ENCODE peak calls at places on chromosome 16, in ten cellular contexts. K is GM12878; S is lung; V is ascending aorta; L is OCI-LY7; N is transverse colon; B is esophagus squamous epithelium; C is mesendoderm; I is CD4-positive, CD25-positive, alpha-beta regulatory T cell; Y is CD8-positive, alpha-beta memory T cell. W is an unnamed sample. For H3K4me1, the result is how much of the 10 kb centered on the place peaks cover.

GRCh38 chr16:11689031-11689840 is 21.0 kb downstream of the SNN start:
- DNase-seq in I (peak), Y (no peak), L (peak), K (peak), S (no peak), C (no peak), N (no peak), V (no peak), B (no peak), W (no peak)

GRCh38 chr16:67404740-67405226 is 11.5 kb upstream of the TPPP3 start:
- DNase-seq in K (no peak), S (peak), B (no peak), C (peak), V (no peak), I (no peak), L (no peak), Y (no peak), N (peak), W (peak)

GRCh38 chr16:30723725-30724355 is 24.4 kb upstream of the PHKG2 start:
- DNase-seq in L (no peak), S (no peak), B (no peak), C (no peak), V (no peak), K (no peak), I (no peak), Y (no peak), N (no peak), W (no peak)

GRCh38 chr16:66081967-66082366 is 284.5 kb upstream of the CDH5 start:
- DNase-seq in S (no peak), B (no peak), C (peak), V (no peak), L (no peak), Y (no peak), N (no peak), I (no peak), K (no peak), W (no peak)

GRCh38 chr16:80804061-80804450 is 342 bp downstream of the CDYL2 start:
- DNase-seq in C (peak), S (peak), B (no peak), V (peak), N (peak), K (no peak), I (peak), Y (peak), L (peak), W (peak)

GRCh38 chr16:12132290-12132689 is 155.8 kb downstream of the SNX29 start:
- DNase-seq in Y (no peak), S (no peak), C (no peak), L (no peak), B (no peak), N (no peak), K (no peak), V (no peak), I (no peak), W (no peak)

GRCh38 chr16:58378401-58378800 is 13.9 kb upstream of the GINS3 start:
- DNase-seq in C (no peak), L (no peak), K (no peak), V (no peak), Y (no peak), N (no peak), S (no peak), B (no peak), I (no peak), W (no peak)

GRCh38 chr16:22784690-22785214 is 29.2 kb upstream of the HS3ST2 start:
- DNase-seq in Y (no peak), K (no peak), V (no peak), B (no peak), I (peak), S (no peak), C (no peak), N (no peak), L (no peak), W (no peak)

GRCh38 chr16:11632455-11632921 is 35.8 kb upstream of the SNN start:
- DNase-seq in S (no peak), C (peak), Y (no peak), I (no peak), N (peak), B (no peak), L (no peak), V (peak), K (no peak), W (no peak)

GRCh38 chr16:47054306-47054705 is 80.8 kb upstream of the DNAJA2 start:
- DNase-seq in B (no peak), L (no peak), S (no peak), V (no peak), C (no peak), I (no peak), Y (no peak), K (no peak), N (no peak), W (no peak)

GRCh38 chr16:83953796-83954576 is 946 bp downstream of the OSGIN1 start:
- DNase-seq in B (no peak), C (peak), S (no peak), N (no peak), I (peak), Y (peak), L (peak), K (no peak), V (no peak), W (peak)

GRCh38 chr16:66650707-66651473 is 45.7 kb downstream of the CMTM4 start:
- DNase-seq in C (peak), Y (peak), N (peak), L (peak), I (peak), V (peak), B (no peak), S (peak), K (peak), W (peak)

GRCh38 chr16:85746431-85747227 is 4.3 kb downstream of the C16orf74 start:
- DNase-seq in N (peak), I (peak), K (no peak), C (peak), L (peak), B (no peak), S (no peak), Y (no peak), V (no peak), W (no peak)

GRCh38 chr16:48287239-48287638 is 39.9 kb upstream of the ABCC11 start:
- DNase-seq in Y (no peak), I (no peak), K (no peak), L (no peak), B (no peak), V (no peak), C (no peak), N (no peak), S (no peak), W (no peak)

GRCh38 chr16:85054948-85055502 is 27.4 kb downstream of the KIAA0513 start:
- DNase-seq in V (no peak), C (no peak), Y (peak), L (no peak), K (no peak), B (no peak), I (no peak), N (no peak), S (no peak), W (no peak)

GRCh38 chr16:66603537-66604375 is 748 bp upstream of the CMTM3 start:
- DNase-seq in S (peak), C (peak), V (peak), Y (peak), B (no peak), L (peak), N (peak), I (peak), K (no peak), W (peak)

GRCh38 chr16:30525844-30526136 is 576 bp downstream of the ZNF768 start:
- DNase-seq in Y (no peak), N (no peak), K (no peak), L (no peak), S (no peak), C (no peak), V (no peak), B (no peak), I (no peak), W (no peak)

GRCh38 chr16:88460496-88461169 is 7.6 kb downstream of the ZFPM1 start:
- DNase-seq in B (no peak), L (no peak), I (no peak), Y (no peak), S (no peak), V (no peak), K (no peak), N (no peak), C (no peak), W (no peak)

GRCh38 chr16:88458039-88458772 is 5.1 kb downstream of the ZFPM1 start:
- DNase-seq in Y (no peak), V (no peak), I (no peak), N (no peak), L (no peak), S (no peak), B (no peak), K (no peak), C (peak), W (no peak)

GRCh38 chr16:88456356-88457292 is 3.5 kb downstream of the ZFPM1 start:
- DNase-seq in S (no peak), Y (no peak), L (peak), N (no peak), C (no peak), B (no peak), K (no peak), I (peak), V (no peak), W (no peak)

GRCh38 chr16:88459366-88460055 is 6.4 kb downstream of the ZFPM1 start:
- DNase-seq in V (no peak), K (no peak), L (no peak), C (peak), S (no peak), Y (no peak), N (no peak), I (no peak), B (no peak), W (no peak)

GRCh38 chr16:88458773-88459235 is 5.7 kb downstream of the ZFPM1 start:
- DNase-seq in N (no peak), B (no peak), V (no peak), K (no peak), C (no peak), Y (no peak), L (no peak), I (no peak), S (no peak), W (no peak)
- H3K4me1 ChIP-seq in N (under half), B (under half), V (under half), K (under half), C (under half), Y (half or more), L (under half), I (half or more), S (under half), W (under half)

DNA sequence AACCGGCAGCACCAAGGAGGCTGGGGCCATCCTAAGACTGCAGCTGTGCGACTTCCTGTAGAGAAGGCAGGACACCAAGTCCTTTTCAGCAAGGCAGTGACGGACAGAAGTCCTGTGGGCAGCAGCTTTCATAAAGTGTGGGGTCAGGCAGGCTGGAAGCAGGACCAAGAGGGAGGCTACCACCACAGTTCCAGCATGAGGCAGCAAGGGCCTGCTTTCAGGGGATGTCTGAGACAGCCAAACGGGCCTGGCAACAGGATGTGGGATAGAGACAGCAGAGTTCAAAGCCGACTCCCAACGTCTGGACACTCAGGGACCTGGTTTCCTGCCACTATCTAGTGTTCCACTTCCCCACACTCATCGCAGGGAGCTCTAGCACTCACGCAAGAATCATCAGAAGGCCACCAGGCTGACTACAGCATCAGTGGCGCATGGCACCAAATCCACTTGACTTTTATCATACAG is 5.3 kb downstream of the USP7 start:
- DNase-seq in K (no peak), S (no peak), N (peak), Y (no peak), V (peak), I (peak), C (peak), L (peak), B (no peak), W (no peak)
- H3K4me1 ChIP-seq in K (under half), S (half or more), N (half or more), Y (half or more), V (under half), I (half or more), C (under half), L (half or more), B (half or more), W (under half)

GRCh38 chr16:24748242-24748641 is 18.8 kb downstream of the TNRC6A start:
- DNase-seq in C (no peak), L (no peak), K (no peak), B (no peak), S (peak), Y (no peak), N (no peak), I (no peak), V (peak), W (peak)

GRCh38 chr16:24747425-24747824 is 18.0 kb downstream of the TNRC6A start:
- DNase-seq in V (no peak), K (no peak), S (no peak), I (no peak), L (no peak), B (no peak), C (no peak), Y (no peak), N (no peak), W (no peak)

GRCh38 chr16:24741862-24742261 is 12.4 kb downstream of the TNRC6A start:
- DNase-seq in Y (no peak), I (no peak), B (no peak), K (no peak), C (no peak), N (no peak), V (no peak), L (no peak), S (no peak), W (no peak)

DNA sequence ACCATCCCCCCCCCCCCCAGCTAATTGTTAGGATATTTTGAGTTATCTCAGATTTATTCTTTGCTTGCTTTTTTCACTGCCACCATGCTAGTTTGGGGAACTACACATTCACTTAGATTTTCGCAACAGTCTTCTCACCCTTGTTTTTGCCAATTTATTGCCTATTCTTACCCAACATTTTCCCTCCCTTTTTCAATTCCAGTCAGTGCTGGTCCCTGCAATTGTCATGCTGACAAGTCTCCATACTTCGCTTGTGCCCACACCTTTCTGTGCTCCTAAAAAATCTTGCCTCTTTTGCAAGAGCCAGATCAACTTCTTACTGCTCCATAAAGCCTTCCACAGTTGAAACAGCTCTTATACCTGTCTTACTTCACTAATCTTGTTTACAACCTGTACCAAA is 16.3 kb downstream of the TNRC6A start:
- DNase-seq in Y (no peak), N (no peak), C (no peak), S (no peak), I (no peak), L (no peak), V (no peak), B (no peak), K (no peak), W (no peak)
- H3K4me1 ChIP-seq in Y (half or more), N (under half), C (under half), S (half or more), I (under half), L (under half), V (under half), B (half or more), K (under half), W (under half)

DNA sequence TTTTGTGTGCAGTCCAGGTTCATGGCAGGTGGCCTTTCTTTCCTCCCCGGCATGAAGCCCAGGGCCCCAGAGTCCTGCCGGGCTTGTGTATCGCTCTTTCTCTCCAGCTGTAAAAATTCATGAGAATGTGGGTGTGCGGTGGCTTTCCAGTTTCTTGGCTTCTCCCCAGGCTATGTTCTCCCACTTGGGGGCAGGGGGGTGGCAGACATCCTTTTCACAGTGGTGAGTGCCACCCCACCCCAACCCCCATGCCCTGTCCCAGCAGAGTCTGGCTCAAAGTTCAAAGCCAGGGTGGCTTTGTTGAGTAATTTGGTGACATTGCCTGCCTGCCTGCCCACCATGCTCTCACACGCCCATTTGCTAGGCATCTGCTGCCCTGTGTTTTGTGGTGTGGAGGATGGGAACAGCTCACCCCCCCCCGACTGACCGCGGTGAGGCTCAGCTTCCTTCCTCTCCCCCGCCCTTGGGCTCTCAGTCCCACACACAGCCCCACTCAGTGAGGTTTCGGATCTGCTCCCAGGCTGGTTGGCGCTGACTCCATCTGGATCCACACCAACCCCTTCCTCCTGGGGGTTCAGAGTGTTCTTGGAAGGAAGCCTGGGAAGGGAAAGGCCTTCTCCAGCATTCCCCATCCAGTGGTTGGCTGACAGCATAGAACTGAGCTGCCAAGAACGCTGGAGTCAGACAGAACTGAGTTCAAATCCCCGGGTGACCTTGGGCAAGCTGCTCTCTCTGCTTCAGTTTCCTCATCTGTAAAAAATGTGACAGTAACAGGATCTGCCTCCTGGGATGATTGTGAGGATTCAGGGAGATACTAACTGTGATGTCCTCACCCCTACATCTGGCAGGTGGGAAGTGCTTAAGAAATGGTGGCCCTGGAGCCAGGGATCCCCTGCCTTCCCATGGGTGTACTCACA is 36.1 kb downstream of the CHD9 start:
- DNase-seq in B (peak), K (peak), V (peak), L (peak), Y (no peak), N (peak), C (peak), S (peak), I (peak), W (peak)
- H3K4me1 ChIP-seq in B (half or more), K (under half), V (under half), L (half or more), Y (under half), N (half or more), C (under half), S (under half), I (under half), W (under half)

DNA sequence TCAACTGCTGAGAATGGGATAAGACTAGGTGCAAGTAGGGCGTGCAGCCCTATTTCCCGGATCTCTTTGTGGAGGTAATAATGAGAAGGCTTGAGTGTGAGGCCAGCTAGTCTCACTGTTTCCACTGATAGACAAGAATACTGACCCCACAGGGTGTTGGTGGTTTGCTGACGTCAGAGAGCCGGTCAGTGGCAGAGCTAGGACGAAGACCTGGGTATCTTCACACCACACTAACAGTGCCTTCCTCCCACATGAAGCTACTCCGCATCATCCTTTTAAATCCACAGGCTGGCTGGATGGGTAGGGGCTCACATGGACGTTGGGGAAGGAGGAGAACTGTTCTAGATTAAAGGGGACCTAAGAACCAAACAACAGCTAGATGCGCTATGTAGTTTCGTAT is 68.0 kb downstream of the ZFHX3 start:
- DNase-seq in N (no peak), S (no peak), K (no peak), C (no peak), Y (no peak), V (no peak), L (no peak), B (no peak), I (no peak), W (no peak)
- H3K4me1 ChIP-seq in N (under half), S (under half), K (under half), C (under half), Y (under half), V (under half), L (under half), B (under half), I (under half), W (under half)

GRCh38 chr16:6958184-6958583 is 374.5 kb upstream of the RBFOX1 start:
- DNase-seq in K (no peak), S (no peak), I (no peak), C (no peak), Y (no peak), L (no peak), N (no peak), B (no peak), V (no peak), W (no peak)

GRCh38 chr16:6955303-6955702 is 377.3 kb upstream of the RBFOX1 start:
- DNase-seq in S (no peak), L (no peak), N (no peak), B (no peak), C (no peak), I (no peak), K (no peak), Y (no peak), V (no peak), W (no peak)

GRCh38 chr16:6961704-6962103 is 370.9 kb upstream of the RBFOX1 start:
- DNase-seq in Y (no peak), L (no peak), N (no peak), C (no peak), K (no peak), I (no peak), V (no peak), B (no peak), S (no peak), W (no peak)

GRCh38 chr16:6956511-6956910 is 376.1 kb upstream of the RBFOX1 start:
- DNase-seq in S (no peak), I (no peak), K (no peak), N (no peak), L (no peak), V (no peak), Y (no peak), B (no peak), C (no peak), W (no peak)

DNA sequence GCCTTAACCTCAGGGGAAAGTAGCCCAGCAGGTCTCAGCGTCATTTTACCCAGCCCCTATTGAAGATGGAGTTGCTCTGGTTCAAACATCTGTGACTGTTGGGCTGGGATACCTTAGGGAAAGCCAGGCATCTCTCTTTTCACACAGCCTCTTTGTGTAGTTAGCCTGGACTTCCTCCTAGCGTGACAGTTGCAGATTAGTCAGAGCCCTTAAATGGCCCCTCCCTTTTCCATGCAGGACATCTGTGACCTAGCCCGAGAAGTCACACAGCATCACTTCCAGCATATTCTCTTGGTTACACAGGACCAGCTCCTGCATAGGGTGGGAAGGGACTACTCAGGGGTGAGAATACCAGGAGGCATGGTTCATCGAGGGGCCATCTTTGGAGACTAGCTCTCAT is 375.0 kb upstream of the RBFOX1 start:
- DNase-seq in L (no peak), K (no peak), S (no peak), B (no peak), C (peak), Y (no peak), I (no peak), N (no peak), V (no peak), W (no peak)
- H3K4me1 ChIP-seq in L (under half), K (under half), S (under half), B (under half), C (under half), Y (under half), I (under half), N (under half), V (under half), W (under half)

W was measured in prostate gland.